ENCODE peak calls at places on chromosomes 2 and 18, in four cellular contexts. W is lung, K is astrocyte, G is left ventricle myocardium inferior. D is an unnamed sample.

GRCh38 chr18:48800479-48800876 is 150.3 kb downstream of the SMAD7 start:
- DNase-seq in W (no peak), K (no peak), G (peak; percentile 5), D (no peak)

GRCh38 chr18:46148810-46149209 is 44.6 kb downstream of the HAUS1 start:
- DNase-seq in W (peak; percentile 38), K (peak; percentile 23), G (no peak), D (peak; percentile 64)

GRCh38 chr2:40451926-40452605 is at the start of gene SLC8A1:
- DNase-seq in W (no peak), K (peak; percentile 29), G (peak; percentile 46), D (no peak)

GRCh38 chr2:112783187-112783721 is 1.0 kb downstream of the IL1A start:
- DNase-seq in W (no peak), K (no peak), G (no peak), D (no peak)

GRCh38 chr2:110126926-110127325 is 11.3 kb upstream of the MALL start:
- DNase-seq in W (no peak), K (no peak), G (no peak), D (no peak)

GRCh38 chr2:181231886-181232644 is 225.1 kb upstream of the ITGA4 start:
- DNase-seq in W (no peak), K (peak; percentile 22), G (no peak), D (no peak)

GRCh38 chr2:128692895-128693519 is 374.3 kb upstream of the HS6ST1 start:
- DNase-seq in W (no peak), K (no peak), G (no peak), D (no peak)

GRCh38 chr2:75870654-75871137 is 160.0 kb upstream of the GCFC2 start:
- DNase-seq in W (no peak), K (no peak), G (no peak), D (peak; percentile 5)

GRCh38 chr2:98912221-98912851 is 23.7 kb downstream of the CRACDL start:
- DNase-seq in W (peak; percentile 48), K (peak; percentile 92), G (no peak), D (peak; percentile 87)

GRCh38 chr2:86489542-86489941 is 48.4 kb downstream of the KDM3A start:
- DNase-seq in W (no peak), K (no peak), G (no peak), D (no peak)

GRCh38 chr2:180520206-180520605 is 460.2 kb upstream of the UBE2E3 start:
- DNase-seq in W (no peak), K (no peak), G (no peak), D (no peak)

GRCh38 chr2:152716805-152717241 is 438 bp downstream of the PRPF40A start:
- DNase-seq in W (peak; percentile 31), K (peak; percentile 23), G (no peak), D (peak; percentile 39)

GRCh38 chr2:134862674-134863073 is 24.3 kb downstream of the ACMSD start:
- DNase-seq in W (no peak), K (no peak), G (no peak), D (no peak)

GRCh38 chr2:219484343-219485200 is 14.1 kb upstream of the GMPPA start:
- DNase-seq in W (no peak), K (no peak), G (no peak), D (no peak)

GRCh38 chr2:207180741-207181140 is 15.0 kb upstream of the KLF7 start:
- DNase-seq in W (no peak), K (peak; percentile 48), G (no peak), D (no peak)

GRCh38 chr2:222318026-222318711 is 19.4 kb upstream of the PAX3 start:
- DNase-seq in W (no peak), K (peak; percentile 56), G (peak; percentile 53), D (peak; percentile 74)

DNA sequence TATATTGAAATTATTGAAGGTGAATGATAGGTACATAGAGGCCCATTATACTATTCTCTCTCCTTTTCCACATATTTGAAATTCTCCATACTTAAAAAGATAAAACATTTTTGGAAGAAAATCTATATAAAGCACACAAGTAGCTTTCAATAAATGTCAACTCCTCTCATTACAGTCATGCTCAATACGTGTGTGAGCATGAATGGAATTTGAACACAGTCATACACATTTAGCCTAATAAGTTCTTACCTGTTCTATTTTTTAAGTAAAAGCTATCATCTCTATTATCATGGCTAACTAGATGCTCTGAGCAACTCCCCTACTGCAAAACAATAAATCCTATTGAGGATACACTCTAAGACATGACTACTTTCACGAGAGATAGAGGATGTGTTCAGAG is 41.9 kb upstream of the SPATS2L start:
- DNase-seq in W (no peak), K (no peak), G (no peak), D (no peak)
- H3K4me1 ChIP-seq in W (no peaks in the 10 kb centered on the region), K (no peaks in the 10 kb centered on the region), G (no peaks in the 10 kb centered on the region), D (no peaks in the 10 kb centered on the region)

GRCh38 chr2:139020287-139020686 is 240.1 kb upstream of the NXPH2 start:
- DNase-seq in W (no peak), K (no peak), G (no peak), D (no peak)
- H3K9me3 ChIP-seq in W (peaks cover 11% of the 10 kb centered on the region), K (peaks cover 14% of the 10 kb centered on the region), G (peaks cover 42% of the 10 kb centered on the region), D (no peaks in the 10 kb centered on the region)

GRCh38 chr18:32468147-32468845 is 2.4 kb downstream of the GAREM1 start:
- DNase-seq in W (no peak), K (no peak), G (no peak), D (no peak)
- H3K4me3 ChIP-seq in W (no peak overlapping the region), K (no peak overlapping the region), G (peak overlapping the region; percentile 85), D (no peak overlapping the region)

GRCh38 chr2:234954551-234954992 is 2.8 kb downstream of the SH3BP4 start:
- DNase-seq in W (no peak), K (peak; percentile 88), G (no peak), D (peak; percentile 46)
- H3K4me1 ChIP-seq in W (peaks cover 14% of the 10 kb centered on the region), K (peaks cover 65% of the 10 kb centered on the region), G (peaks cover 68% of the 10 kb centered on the region), D (peaks cover 48% of the 10 kb centered on the region)

D was measured in thyroid gland.